ENCODE peak calls at places on chromosomes 16 and 17, in ten cellular contexts. F is foreskin melanocyte; M is mucosa of descending colon; P is fibroblast of pulmonary artery; H is tibial artery; C is stimulated activated CD4-positive, alpha-beta T cell treated with anti-CD3 and anti-CD28 coated beads, Interleukin-2, amount 100 ng/mL, for 24 hours; A is Peyer's patch; J is skeletal muscle cell; Q is posterior cingulate gyrus; V is nephron progenitor cell. B is an unnamed sample.

GRCh38 chr17:80760501-80760900 is 215.9 kb downstream of the RPTOR start:
- DNase-seq in P (no peak), A (peak), F (no peak), H (no peak), M (peak), Q (peak), V (no peak), C (no peak), J (no peak), B (peak)

GRCh38 chr16:2209258-2210008 is 1.2 kb downstream of the BRICD5 start:
- DNase-seq in M (no peak), V (no peak), J (no peak), F (no peak), C (no peak), Q (no peak), P (no peak), H (no peak), A (no peak), B (no peak)

GRCh38 chr16:15856901-15857778 is at the start of gene MYH11:
- DNase-seq in P (no peak), F (no peak), M (peak), V (peak), A (peak), H (peak), C (peak), J (no peak), Q (no peak), B (no peak)

GRCh38 chr16:76932541-76933211 is 258.3 kb upstream of the MON1B start:
- DNase-seq in Q (no peak), P (peak), F (no peak), V (no peak), A (no peak), J (no peak), M (no peak), C (no peak), H (no peak), B (no peak)

GRCh38 chr16:17836868-17837602 is 366.3 kb upstream of the XYLT1 start:
- DNase-seq in P (peak), V (no peak), J (peak), H (no peak), A (no peak), F (no peak), Q (no peak), M (no peak), C (no peak), B (no peak)

GRCh38 chr16:27254262-27254811 is 14.2 kb downstream of the NSMCE1 start:
- DNase-seq in P (no peak), Q (no peak), M (no peak), H (no peak), C (no peak), F (peak), V (no peak), A (peak), J (no peak), B (no peak)

GRCh38 chr17:17590141-17590735 is 1.3 kb downstream of the PEMT start:
- DNase-seq in P (no peak), H (no peak), A (no peak), C (no peak), V (no peak), F (no peak), M (no peak), Q (no peak), J (no peak), B (no peak)

GRCh38 chr17:7440113-7440822 is 956 bp downstream of the FGF11 start:
- DNase-seq in Q (no peak), C (peak), H (peak), M (peak), A (peak), V (peak), F (no peak), J (no peak), P (no peak), B (peak)

GRCh38 chr16:72256398-72257048 is 84.6 kb upstream of the PMFBP1 start:
- DNase-seq in A (no peak), V (no peak), F (no peak), H (peak), Q (no peak), M (no peak), J (peak), C (no peak), P (peak), B (no peak)

GRCh38 chr17:38608648-38609047 is 2.9 kb upstream of the SRCIN1 start:
- DNase-seq in V (no peak), J (no peak), Q (peak), C (no peak), M (peak), F (no peak), H (no peak), A (peak), P (no peak), B (peak)

GRCh38 chr17:46916211-46916610 is 6.7 kb upstream of the GOSR2 start:
- DNase-seq in V (no peak), F (no peak), H (no peak), P (no peak), M (no peak), A (no peak), J (no peak), Q (no peak), C (no peak), B (no peak)

GRCh38 chr17:56602292-56603130 is 9.0 kb downstream of the NOG start:
- DNase-seq in J (no peak), V (no peak), H (no peak), Q (no peak), M (no peak), C (no peak), F (no peak), P (no peak), A (no peak), B (peak)

GRCh38 chr16:68539704-68540370 is 746 bp downstream of the ZFP90 start:
- DNase-seq in C (peak), A (no peak), V (no peak), M (no peak), P (no peak), Q (no peak), J (no peak), F (no peak), H (no peak), B (peak)

GRCh38 chr17:81902653-81903414 is 796 bp downstream of the NPB start:
- DNase-seq in Q (peak), F (no peak), V (no peak), A (no peak), M (no peak), J (no peak), H (no peak), C (no peak), P (no peak), B (no peak)

GRCh38 chr16:69373019-69373418 is 12.8 kb downstream of the TERF2 start:
- DNase-seq in A (peak), P (no peak), F (no peak), Q (no peak), V (no peak), M (peak), J (no peak), H (no peak), C (no peak), B (peak)

GRCh38 chr17:74114881-74115470 is 88.5 kb upstream of the RPL38 start:
- DNase-seq in A (peak), C (no peak), J (no peak), Q (peak), M (no peak), F (no peak), V (no peak), P (no peak), H (no peak), B (no peak)

GRCh38 chr17:20935740-20936139 is 107.1 kb downstream of the USP22 start:
- DNase-seq in V (no peak), H (no peak), Q (no peak), M (no peak), C (no peak), F (no peak), P (peak), J (peak), A (no peak), B (no peak)

GRCh38 chr17:76914937-76915336 is 46.7 kb downstream of the MGAT5B start:
- DNase-seq in A (no peak), V (no peak), M (no peak), C (no peak), P (no peak), F (no peak), J (no peak), Q (no peak), H (no peak), B (peak)

GRCh38 chr16:71916397-71916920 is 21.1 kb downstream of the IST1 start:
- DNase-seq in Q (no peak), P (no peak), J (no peak), F (no peak), A (no peak), C (no peak), H (no peak), M (no peak), V (no peak), B (no peak)

GRCh38 chr16:86499889-86500707 is 10.2 kb upstream of the FOXF1 start:
- DNase-seq in C (no peak), J (no peak), A (no peak), V (no peak), M (no peak), Q (peak), P (no peak), H (no peak), F (no peak), B (no peak)

B was measured in small intestine.